ENCODE peak calls at places on chromosomes 6 and 20, in four cellular contexts. E is activated T-helper 1 cell treated with anti-CD3 and anti-CD28 coated beads, Interleukin-2, amount 50 U/mL, for 16 hours; Y is fibroblast of mammary gland; V is stimulated activated CD4-positive, alpha-beta T cell treated with anti-CD3 and anti-CD28 coated beads, TNF-alpha, amount 100 ng/mL, for 24 hours. B is an unnamed sample.

GRCh38 chr6:28907394-28907793 is 16.4 kb downstream of the TRIM27 start:
- DNase-seq in E (no peak), Y (peak), V (no peak), B (no peak)

GRCh38 chr20:6030453-6031080 is 23.3 kb downstream of the LRRN4 start:
- DNase-seq in E (no peak), Y (no peak), V (no peak), B (no peak)

GRCh38 chr6:110822248-110822647 is 7.0 kb upstream of the CDK19 start:
- DNase-seq in E (no peak), Y (peak), V (no peak), B (no peak)

GRCh38 chr6:106186714-106187113 is 100.6 kb downstream of the PRDM1 start:
- DNase-seq in E (no peak), Y (no peak), V (no peak), B (no peak)

GRCh38 chr6:137155830-137156229 is 17.6 kb downstream of the IL22RA2 start:
- DNase-seq in E (no peak), Y (peak), V (no peak), B (no peak)

GRCh38 chr20:25136643-25137559 is 55.0 kb upstream of the VSX1 start:
- DNase-seq in E (no peak), Y (peak), V (no peak), B (no peak)

GRCh38 chr6:33607126-33607783 is 13.9 kb upstream of the ITPR3 start:
- DNase-seq in E (no peak), Y (no peak), V (no peak), B (no peak)

GRCh38 chr20:41738584-41739193 is 120.5 kb upstream of the CHD6 start:
- DNase-seq in E (no peak), Y (peak), V (no peak), B (peak)

GRCh38 chr6:122141246-122141645 is 258.2 kb upstream of the HSF2 start:
- DNase-seq in E (no peak), Y (no peak), V (no peak), B (no peak)

GRCh38 chr6:44304282-44305199 is 8.6 kb downstream of the AARS2 start:
- DNase-seq in E (no peak), Y (peak), V (no peak), B (no peak)

GRCh38 chr6:83960704-83961103 is 72.9 kb upstream of the MRAP2 start:
- DNase-seq in E (no peak), Y (no peak), V (no peak), B (no peak)

GRCh38 chr6:135329851-135330803 is 149.0 kb downstream of the MYB start:
- DNase-seq in E (no peak), Y (no peak), V (no peak), B (no peak)

GRCh38 chr6:168206186-168206585 is 113.4 kb downstream of the DACT2 start:
- DNase-seq in E (no peak), Y (no peak), V (no peak), B (no peak)

GRCh38 chr20:45545754-45546453 is 1.3 kb downstream of the EPPIN start:
- DNase-seq in E (no peak), Y (peak), V (no peak), B (no peak)

GRCh38 chr6:99348823-99349619 is 453 bp downstream of the FAXC start:
- DNase-seq in E (no peak), Y (no peak), V (no peak), B (no peak)

GRCh38 chr6:68527691-68528090 is 107.4 kb upstream of the ADGRB3 start:
- DNase-seq in E (no peak), Y (no peak), V (no peak), B (no peak)

GRCh38 chr20:61899971-61900370 is 165.7 kb downstream of the TAF4 start:
- DNase-seq in E (no peak), Y (no peak), V (no peak), B (no peak)

GRCh38 chr6:87220997-87221396 is 65.6 kb downstream of the ZNF292 start:
- DNase-seq in E (no peak), Y (no peak), V (no peak), B (no peak)

GRCh38 chr6:72212686-72213085 is 326.3 kb downstream of the RIMS1 start:
- DNase-seq in E (no peak), Y (no peak), V (no peak), B (peak)